ENCODE peak calls at places on chromosomes 4 and X, in ten cellular contexts. B, Q, O, R, N, E, C, U, Y and S are unnamed samples.

GRCh38 chr4:41878991-41879491 is 56.2 kb upstream of the TMEM33 start:
- DNase-seq in B (no peak), Q (peak), O (no peak), R (no peak), N (no peak), E (no peak), C (no peak), U (no peak), Y (peak), S (no peak)

GRCh38 chr4:37392540-37393255 is 148.2 kb downstream of the NWD2 start:
- DNase-seq in B (no peak), Q (no peak), O (no peak), R (peak), N (peak), E (peak), C (no peak), U (peak), Y (no peak), S (peak)

GRCh38 chrX:112851806-112852205 is 11.2 kb upstream of the AMOT start:
- DNase-seq in B (no peak), Q (no peak), O (no peak), R (no peak), N (peak), E (peak), C (peak), U (peak), Y (no peak), S (no peak)

GRCh38 chrX:54043696-54044125 is 562 bp downstream of the PHF8 start:
- DNase-seq in B (peak), Q (peak), O (peak), R (peak), N (no peak), E (peak), C (no peak), U (peak), Y (peak), S (peak)

GRCh38 chrX:12709047-12709446 is 82.2 kb upstream of the PRPS2 start:
- DNase-seq in B (no peak), Q (peak), O (no peak), R (no peak), N (peak), E (no peak), C (no peak), U (no peak), Y (peak), S (no peak)

GRCh38 chrX:18833071-18833731 is 125.8 kb downstream of the PPEF1 start:
- DNase-seq in B (no peak), Q (no peak), O (no peak), R (no peak), N (peak), E (no peak), C (no peak), U (peak), Y (peak), S (peak)

GRCh38 chr4:1752284-1753041 is 31.1 kb downstream of the TACC3 start:
- DNase-seq in B (no peak), Q (no peak), O (peak), R (peak), N (peak), E (peak), C (no peak), U (peak), Y (no peak), S (no peak)

GRCh38 chrX:12758291-12758690 is 32.9 kb upstream of the PRPS2 start:
- DNase-seq in B (no peak), Q (no peak), O (no peak), R (no peak), N (no peak), E (no peak), C (no peak), U (no peak), Y (no peak), S (no peak)

GRCh38 chrX:9847071-9847470 is 60.8 kb downstream of the SHROOM2 start:
- DNase-seq in B (no peak), Q (no peak), O (no peak), R (no peak), N (peak), E (peak), C (no peak), U (peak), Y (no peak), S (no peak)

GRCh38 chr4:3193531-3194203 is 55.3 kb upstream of the MSANTD1 start:
- DNase-seq in B (no peak), Q (no peak), O (no peak), R (no peak), N (peak), E (peak), C (no peak), U (peak), Y (no peak), S (no peak)
- TF ChIP-seq CTCF in B (peak), Q (no peak), O (peak), R (peak), N (peak), E (peak), C (peak), U (peak), Y (no peak), S (peak)

DNA sequence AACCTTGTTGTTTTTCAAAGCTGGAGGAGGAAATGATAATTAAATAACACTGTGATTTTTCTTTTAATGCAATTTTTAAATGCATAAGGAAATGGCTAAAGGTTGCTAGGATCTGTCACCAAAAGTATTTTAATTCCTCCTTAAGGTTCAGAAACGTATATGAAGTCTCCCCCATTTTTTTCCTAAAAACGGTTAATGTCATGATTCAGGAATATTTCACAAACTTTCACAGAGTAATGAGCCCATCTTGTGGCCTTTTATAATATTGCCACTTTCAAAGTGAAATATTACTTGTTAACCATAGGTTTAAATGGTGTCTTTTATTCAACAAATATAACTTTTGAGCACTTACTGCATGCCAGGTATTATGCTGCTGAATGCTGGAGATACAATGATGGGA is 99.5 kb upstream of the USP38 start:
- DNase-seq in B (no peak), Q (no peak), O (no peak), R (no peak), N (peak), E (peak), C (no peak), U (peak), Y (no peak), S (no peak)
- TF ChIP-seq CTCF in B (peak), Q (no peak), O (peak), R (peak), N (no peak), E (peak), C (peak), U (peak), Y (no peak), S (no peak)

GRCh38 chr4:78954048-78954666 is 14.9 kb upstream of the PAQR3 start:
- DNase-seq in B (no peak), Q (peak), O (no peak), R (no peak), N (peak), E (peak), C (no peak), U (peak), Y (peak), S (no peak)

GRCh38 chr4:78949735-78950134 is 10.5 kb upstream of the PAQR3 start:
- DNase-seq in B (no peak), Q (no peak), O (no peak), R (no peak), N (no peak), E (no peak), C (no peak), U (no peak), Y (no peak), S (no peak)

GRCh38 chr4:78956979-78957378 is 17.7 kb upstream of the PAQR3 start:
- DNase-seq in B (no peak), Q (no peak), O (no peak), R (no peak), N (no peak), E (no peak), C (no peak), U (no peak), Y (no peak), S (no peak)

GRCh38 chr4:78953231-78953630 is 14.0 kb upstream of the PAQR3 start:
- DNase-seq in B (no peak), Q (no peak), O (no peak), R (no peak), N (no peak), E (no peak), C (no peak), U (no peak), Y (no peak), S (no peak)

GRCh38 chr4:78951862-78952472 is 12.7 kb upstream of the PAQR3 start:
- DNase-seq in B (no peak), Q (no peak), O (no peak), R (no peak), N (peak), E (peak), C (no peak), U (peak), Y (peak), S (peak)
- TF ChIP-seq CTCF in B (peak), Q (peak), O (peak), R (peak), N (peak), E (peak), C (peak), U (peak), Y (peak), S (peak)

GRCh38 chrX:118626346-118626745 is 101.1 kb upstream of the IL13RA1 start:
- DNase-seq in B (no peak), Q (no peak), O (no peak), R (no peak), N (no peak), E (no peak), C (no peak), U (no peak), Y (no peak), S (no peak)

GRCh38 chrX:118630843-118631242 is 96.6 kb upstream of the IL13RA1 start:
- DNase-seq in B (no peak), Q (no peak), O (no peak), R (no peak), N (no peak), E (no peak), C (no peak), U (no peak), Y (no peak), S (no peak)

GRCh38 chrX:118631586-118631985 is 95.8 kb upstream of the IL13RA1 start:
- DNase-seq in B (no peak), Q (no peak), O (no peak), R (no peak), N (no peak), E (no peak), C (no peak), U (no peak), Y (no peak), S (no peak)

GRCh38 chrX:118632862-118633261 is 94.5 kb upstream of the IL13RA1 start:
- DNase-seq in B (no peak), Q (no peak), O (no peak), R (no peak), N (no peak), E (no peak), C (no peak), U (no peak), Y (no peak), S (no peak)

GRCh38 chrX:118627084-118627758 is 100.2 kb upstream of the IL13RA1 start:
- DNase-seq in B (no peak), Q (no peak), O (no peak), R (no peak), N (peak), E (peak), C (no peak), U (peak), Y (no peak), S (no peak)
- TF ChIP-seq CTCF in B (peak), Q (no peak), O (peak), R (peak), N (peak), E (peak), C (peak), U (peak), Y (peak), S (no peak)

GRCh38 chr4:100117749-100118148 is 72.5 kb downstream of the DDIT4L start:
- DNase-seq in B (no peak), Q (no peak), O (no peak), R (no peak), N (peak), E (no peak), C (no peak), U (no peak), Y (no peak), S (no peak)
- TF ChIP-seq CTCF in B (peak), Q (no peak), O (peak), R (no peak), N (peak), E (no peak), C (peak), U (no peak), Y (no peak), S (no peak)

GRCh38 chrX:72540318-72540717 is 32.3 kb downstream of the HDAC8 start:
- DNase-seq in B (no peak), Q (no peak), O (no peak), R (no peak), N (peak), E (peak), C (peak), U (peak), Y (no peak), S (no peak)
- TF ChIP-seq CTCF in B (peak), Q (no peak), O (peak), R (no peak), N (peak), E (peak), C (peak), U (peak), Y (no peak), S (no peak)

DNA sequence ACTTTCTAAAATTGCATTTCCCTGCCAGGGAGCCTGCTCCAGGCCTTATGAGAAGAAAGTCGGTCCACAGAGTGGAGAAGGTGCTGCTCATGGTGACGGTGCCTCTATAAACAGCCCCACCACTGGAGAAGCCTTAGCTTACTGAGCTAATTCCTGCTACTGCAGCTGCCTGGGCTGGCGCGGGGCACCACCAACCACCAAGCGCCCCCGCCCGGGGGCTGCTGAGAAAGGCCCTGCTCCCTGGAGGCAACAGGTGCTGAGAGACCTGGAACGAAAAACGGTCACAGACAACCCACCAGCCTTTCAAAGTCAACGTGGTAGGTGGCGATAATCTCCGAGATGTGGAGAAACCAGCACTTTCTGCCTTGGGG is 2.9 kb downstream of the HCFC1 start:
- DNase-seq in B (no peak), Q (no peak), O (no peak), R (peak), N (no peak), E (no peak), C (no peak), U (no peak), Y (peak), S (no peak)
- TF ChIP-seq CTCF in B (peak), Q (no peak), O (no peak), R (no peak), N (no peak), E (no peak), C (peak), U (no peak), Y (no peak), S (no peak)